ENCODE peak calls at places on chromosomes 6 and 20, in seven cellular contexts. X is germinal center; R is activated naive CD4-positive, alpha-beta T cell treated with Interleukin-2 at 50 U/mL for 16 hours; E is naive thymus-derived CD8-positive, alpha-beta T cell; W is heart right ventricle; F is anterior cingulate cortex; U is mammary epithelial cell. H is an unnamed sample.

GRCh38 chr6:87291879-87292278 is 30.5 kb upstream of the SMIM8 start:
- DNase-seq in W (no peak), R (no peak), E (no peak), X (no peak), U (no peak), F (no peak), H (no peak)

GRCh38 chr6:4909063-4909645 is 94.7 kb downstream of the RPP40 start:
- DNase-seq in X (no peak), R (no peak), W (no peak), E (no peak), U (no peak), F (no peak), H (no peak)

GRCh38 chr20:2163757-2164156 is 62.1 kb downstream of the STK35 start:
- DNase-seq in X (no peak), F (no peak), W (no peak), R (no peak), U (no peak), E (no peak), H (no peak)

GRCh38 chr20:4045741-4046140 is 30.4 kb upstream of the RNF24 start:
- DNase-seq in R (no peak), F (no peak), W (no peak), U (peak), E (no peak), X (no peak), H (no peak)

GRCh38 chr6:43799671-43800623 is 29.9 kb downstream of the VEGFA start:
- DNase-seq in U (no peak), E (no peak), R (no peak), X (no peak), F (no peak), W (no peak), H (no peak)

GRCh38 chr6:157800420-157801237 is 22.4 kb upstream of the SNX9 start:
- DNase-seq in W (no peak), E (no peak), R (peak), U (peak), F (no peak), X (no peak), H (no peak)

GRCh38 chr6:24566020-24566752 is 71.4 kb downstream of the ALDH5A1 start:
- DNase-seq in R (no peak), X (no peak), W (no peak), E (no peak), U (no peak), F (no peak), H (no peak)

GRCh38 chr6:27031302-27031701 is 216.2 kb upstream of the PRSS16 start:
- DNase-seq in F (no peak), X (no peak), R (no peak), U (peak), E (no peak), W (no peak), H (no peak)

GRCh38 chr6:167517546-167517945 is 192.7 kb downstream of the TTLL2 start:
- DNase-seq in U (no peak), X (no peak), F (no peak), W (no peak), R (no peak), E (no peak), H (no peak)

GRCh38 chr6:135995160-135995898 is 143.8 kb downstream of the PDE7B start:
- DNase-seq in U (peak), R (no peak), X (no peak), W (no peak), E (no peak), F (no peak), H (no peak)

GRCh38 chr6:137951064-137951597 is 84.1 kb downstream of the TNFAIP3 start:
- DNase-seq in F (no peak), W (no peak), U (no peak), E (no peak), X (peak), R (no peak), H (no peak)

GRCh38 chr20:48594533-48594932 is 233.3 kb downstream of the PREX1 start:
- DNase-seq in F (no peak), R (no peak), W (no peak), X (no peak), E (no peak), U (no peak), H (no peak)

GRCh38 chr6:52420668-52421358 is 671 bp downstream of the EFHC1 start:
- DNase-seq in E (no peak), U (peak), F (no peak), X (no peak), R (no peak), W (no peak), H (peak)

GRCh38 chr6:32151885-32152311 is at the start of gene PRRT1:
- DNase-seq in W (no peak), R (no peak), U (no peak), X (no peak), E (no peak), F (no peak), H (no peak)

GRCh38 chr6:107491059-107491609 is 1.2 kb downstream of the SOBP start:
- DNase-seq in U (peak), F (no peak), R (peak), X (peak), W (peak), E (no peak), H (no peak)

GRCh38 chr6:24154121-24154520 is 28.1 kb downstream of the NRSN1 start:
- DNase-seq in U (peak), X (no peak), W (no peak), R (no peak), F (no peak), E (no peak), H (no peak)

GRCh38 chr6:106609699-106610098 is 19.6 kb downstream of the RTN4IP1 start:
- DNase-seq in W (no peak), R (no peak), X (peak), U (peak), E (no peak), F (no peak), H (no peak)

GRCh38 chr6:7974932-7975763 is 64.6 kb upstream of the TXNDC5 start:
- DNase-seq in X (no peak), F (peak), U (peak), R (no peak), W (peak), E (no peak), H (no peak)

GRCh38 chr6:15674690-15675386 is 12.0 kb upstream of the DTNBP1 start:
- DNase-seq in F (no peak), X (no peak), W (no peak), E (no peak), U (no peak), R (no peak), H (no peak)

GRCh38 chr20:48150568-48150967 is 365.3 kb upstream of the SULF2 start:
- DNase-seq in W (no peak), F (no peak), X (no peak), R (no peak), E (no peak), U (no peak), H (no peak)

GRCh38 chr6:11232968-11233626 is 629 bp upstream of the NEDD9 start:
- DNase-seq in X (peak), R (peak), F (no peak), U (no peak), E (no peak), W (no peak), H (no peak)

GRCh38 chr6:121260651-121261102 is 73.6 kb downstream of the TBC1D32 start:
- DNase-seq in W (peak), R (no peak), U (peak), X (no peak), E (no peak), F (no peak), H (no peak)

GRCh38 chr20:64161595-64162238 is 2.5 kb upstream of the MYT1 start:
- DNase-seq in W (peak), F (no peak), X (peak), U (peak), R (peak), E (peak), H (no peak)

GRCh38 chr6:56764081-56764566 is 121.4 kb upstream of the DST start:
- DNase-seq in R (no peak), W (no peak), F (no peak), U (peak), E (no peak), X (no peak), H (peak)

GRCh38 chr20:11891081-11891826 is 26.4 kb upstream of the BTBD3 start:
- DNase-seq in W (peak), X (peak), U (peak), F (no peak), E (peak), R (no peak), H (peak)

GRCh38 chr20:48737463-48738093 is 90.2 kb downstream of the PREX1 start:
- DNase-seq in E (no peak), X (no peak), W (no peak), U (no peak), R (no peak), F (peak), H (no peak)

GRCh38 chr6:42050897-42051653 is 751 bp downstream of the TAF8 start:
- DNase-seq in E (no peak), R (no peak), W (no peak), X (no peak), F (no peak), U (no peak), H (no peak)